ENCODE peak calls at places on chromosomes 7 and 10, in six cellular contexts. H, B, C, Z, U and G are unnamed samples.

GRCh38 chr7:98868450-98868849 is 1.4 kb downstream of the TMEM130 start:
- DNase-seq in H (no peak), B (no peak), C (no peak), Z (no peak), U (no peak), G (no peak)

GRCh38 chr7:96116173-96116572 is 205.7 kb downstream of the SLC25A13 start:
- DNase-seq in H (no peak), B (no peak), C (no peak), Z (no peak), U (no peak), G (no peak)

GRCh38 chr10:76297787-76298281 is 866.4 kb downstream of the LRMDA start:
- DNase-seq in H (no peak), B (no peak), C (no peak), Z (no peak), U (no peak), G (no peak)

GRCh38 chr7:12210179-12211053 is 678 bp upstream of the TMEM106B start:
- DNase-seq in H (peak), B (no peak), C (peak), Z (peak), U (no peak), G (peak)

GRCh38 chr7:146208484-146208883 is 91.9 kb downstream of the CNTNAP2 start:
- DNase-seq in H (no peak), B (no peak), C (no peak), Z (no peak), U (no peak), G (no peak)

GRCh38 chr7:93569189-93569588 is 5.3 kb downstream of the CALCR start:
- DNase-seq in H (no peak), B (no peak), C (no peak), Z (no peak), U (no peak), G (no peak)

GRCh38 chr10:93916257-93917063 is 22.7 kb downstream of the SLC35G1 start:
- DNase-seq in H (no peak), B (no peak), C (no peak), Z (peak), U (no peak), G (no peak)

GRCh38 chr7:3063016-3063753 is 19.5 kb upstream of the CARD11 start:
- DNase-seq in H (no peak), B (no peak), C (peak), Z (no peak), U (peak), G (peak)

GRCh38 chr7:1055084-1055450 is 10.7 kb downstream of the GPR146 start:
- DNase-seq in H (peak), B (no peak), C (peak), Z (no peak), U (no peak), G (no peak)

GRCh38 chr7:80785961-80786360 is 132.9 kb downstream of the SEMA3C start:
- DNase-seq in H (no peak), B (no peak), C (no peak), Z (no peak), U (no peak), G (no peak)

GRCh38 chr10:22436526-22436892 is 91.2 kb downstream of the SPAG6 start:
- DNase-seq in H (no peak), B (no peak), C (peak), Z (no peak), U (peak), G (no peak)

GRCh38 chr7:69717221-69717620 is 118.9 kb downstream of the AUTS2 start:
- DNase-seq in H (no peak), B (no peak), C (no peak), Z (no peak), U (no peak), G (no peak)

GRCh38 chr7:17559388-17559787 is 260.9 kb downstream of the AHR start:
- DNase-seq in H (no peak), B (no peak), C (no peak), Z (peak), U (no peak), G (no peak)

GRCh38 chr10:13536674-13537366 is 8.0 kb upstream of the BEND7 start:
- DNase-seq in H (peak), B (no peak), C (peak), Z (peak), U (no peak), G (peak)

GRCh38 chr10:78742730-78743615 is 325.8 kb upstream of the ZMIZ1 start:
- DNase-seq in H (peak), B (no peak), C (no peak), Z (no peak), U (no peak), G (no peak)

GRCh38 chr7:106012935-106013439 is 49.9 kb downstream of the CDHR3 start:
- DNase-seq in H (no peak), B (no peak), C (no peak), Z (no peak), U (no peak), G (no peak)

GRCh38 chr10:79207726-79208125 is 139.0 kb downstream of the ZMIZ1 start:
- DNase-seq in H (no peak), B (no peak), C (no peak), Z (no peak), U (no peak), G (no peak)

GRCh38 chr7:98133181-98133580 is 26.5 kb downstream of the LMTK2 start:
- DNase-seq in H (no peak), B (no peak), C (peak), Z (no peak), U (peak), G (peak)

GRCh38 chr10:103355906-103356599 is 5.1 kb upstream of the PCGF6 start:
- DNase-seq in H (no peak), B (no peak), C (no peak), Z (no peak), U (no peak), G (no peak)

GRCh38 chr7:50664461-50664922 is 99.3 kb upstream of the DDC start:
- DNase-seq in H (no peak), B (no peak), C (no peak), Z (no peak), U (peak), G (no peak)

GRCh38 chr10:104300002-104300735 is 31.2 kb downstream of the GSTO2 start:
- DNase-seq in H (peak), B (no peak), C (no peak), Z (no peak), U (no peak), G (no peak)

DNA sequence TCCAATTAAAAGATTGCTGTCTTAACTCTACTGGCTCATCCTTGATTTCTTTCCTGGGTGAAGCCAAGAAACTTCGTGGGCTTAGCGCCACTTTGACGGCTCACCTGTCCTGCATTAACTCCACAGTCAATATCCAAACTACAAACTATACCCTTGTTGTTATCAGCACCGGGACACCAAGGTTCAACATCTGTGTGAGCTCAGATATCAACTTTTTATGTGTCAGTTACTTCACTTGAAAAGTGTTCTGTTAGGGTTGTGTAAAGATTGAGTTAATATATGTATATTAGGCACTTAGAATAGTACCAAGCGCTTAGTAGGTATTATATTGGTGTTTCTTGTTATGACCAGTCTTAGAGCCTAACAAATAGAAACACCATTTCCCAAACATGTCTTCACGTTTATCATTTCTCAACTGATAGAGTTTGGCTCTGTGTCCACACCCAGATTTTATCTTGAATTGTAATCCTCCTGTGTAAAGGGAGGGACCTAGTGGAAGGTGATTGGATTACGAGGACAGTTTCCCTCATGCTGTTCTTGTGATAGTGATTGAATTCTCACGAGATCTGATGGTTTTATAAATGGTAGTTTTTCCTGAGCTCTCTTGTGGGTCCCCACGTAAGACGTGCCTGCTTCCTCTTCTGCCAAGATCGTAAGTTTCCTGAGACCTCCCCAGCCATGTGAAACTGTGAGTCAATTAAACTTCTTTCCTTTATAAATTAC is 19.0 kb upstream of the ST8SIA6 start:
- DNase-seq in H (no peak), B (no peak), C (no peak), Z (no peak), U (no peak), G (no peak)
- TF ChIP-seq POLR2A in H (no peak), B (no peak), C (no peak), Z (no peak), U (no peak), G (no peak)

DNA sequence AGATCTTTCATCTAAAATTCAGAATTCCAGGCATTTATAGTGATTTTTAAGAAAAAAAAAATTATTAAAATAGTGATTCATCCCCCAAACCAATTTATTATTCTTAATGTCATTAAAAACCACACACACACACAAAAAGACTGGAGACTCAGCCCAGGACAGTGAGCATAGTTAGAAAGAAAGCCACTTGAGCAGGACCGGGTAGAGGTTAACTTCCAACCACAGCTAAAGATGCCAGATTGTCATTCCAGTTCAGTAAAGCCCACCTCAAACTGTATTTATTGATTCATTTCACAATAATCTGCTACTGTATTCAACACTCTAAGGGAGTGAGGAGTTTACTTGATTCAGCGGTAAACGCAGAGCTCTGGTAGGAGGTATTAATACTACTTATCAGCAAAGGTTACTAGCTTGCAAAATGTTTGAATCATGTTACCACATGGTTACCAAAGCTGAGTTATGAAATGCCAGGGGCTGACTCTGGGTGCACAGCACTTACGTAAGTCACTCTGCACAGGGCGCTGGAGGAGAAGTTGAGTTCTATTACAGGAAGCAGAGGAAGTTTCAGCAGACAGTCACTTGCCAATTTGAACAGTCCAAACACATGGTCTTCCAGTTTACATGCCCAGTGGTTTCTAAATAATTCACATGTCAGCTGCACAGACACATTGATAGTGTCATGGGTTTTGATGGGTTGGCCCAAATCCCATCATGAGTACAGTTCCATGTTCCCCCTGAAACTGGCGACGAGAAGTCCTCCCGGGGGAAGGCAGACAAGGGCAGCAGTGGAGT is 64.6 kb downstream of the KLF6 start:
- DNase-seq in H (peak), B (peak), C (peak), Z (no peak), U (no peak), G (no peak)
- TF ChIP-seq POLR2A in H (peak), B (no peak), C (no peak), Z (no peak), U (no peak), G (no peak)

GRCh38 chr10:48306265-48306869 is at the start of gene MAPK8:
- DNase-seq in H (peak), B (peak), C (peak), Z (peak), U (peak), G (peak)
- TF ChIP-seq POLR2A in H (peak), B (peak), C (peak), Z (peak), U (peak), G (peak)

GRCh38 chr7:73828972-73829371 is 1.8 kb upstream of the CLDN4 start:
- DNase-seq in H (no peak), B (no peak), C (no peak), Z (no peak), U (no peak), G (no peak)

GRCh38 chr7:73829505-73829904 is 1.3 kb upstream of the CLDN4 start:
- DNase-seq in H (no peak), B (no peak), C (peak), Z (no peak), U (no peak), G (no peak)

GRCh38 chr7:73827568-73828106 is 3.2 kb upstream of the CLDN4 start:
- DNase-seq in H (no peak), B (no peak), C (peak), Z (no peak), U (no peak), G (no peak)

GRCh38 chr7:73829921-73830617 is 727 bp upstream of the CLDN4 start:
- DNase-seq in H (no peak), B (no peak), C (peak), Z (no peak), U (no peak), G (no peak)

GRCh38 chr7:73828107-73828803 is 2.5 kb upstream of the CLDN4 start:
- DNase-seq in H (no peak), B (no peak), C (peak), Z (peak), U (no peak), G (no peak)
- TF ChIP-seq POLR2A in H (no peak), B (no peak), C (peak), Z (no peak), U (no peak), G (no peak)

DNA sequence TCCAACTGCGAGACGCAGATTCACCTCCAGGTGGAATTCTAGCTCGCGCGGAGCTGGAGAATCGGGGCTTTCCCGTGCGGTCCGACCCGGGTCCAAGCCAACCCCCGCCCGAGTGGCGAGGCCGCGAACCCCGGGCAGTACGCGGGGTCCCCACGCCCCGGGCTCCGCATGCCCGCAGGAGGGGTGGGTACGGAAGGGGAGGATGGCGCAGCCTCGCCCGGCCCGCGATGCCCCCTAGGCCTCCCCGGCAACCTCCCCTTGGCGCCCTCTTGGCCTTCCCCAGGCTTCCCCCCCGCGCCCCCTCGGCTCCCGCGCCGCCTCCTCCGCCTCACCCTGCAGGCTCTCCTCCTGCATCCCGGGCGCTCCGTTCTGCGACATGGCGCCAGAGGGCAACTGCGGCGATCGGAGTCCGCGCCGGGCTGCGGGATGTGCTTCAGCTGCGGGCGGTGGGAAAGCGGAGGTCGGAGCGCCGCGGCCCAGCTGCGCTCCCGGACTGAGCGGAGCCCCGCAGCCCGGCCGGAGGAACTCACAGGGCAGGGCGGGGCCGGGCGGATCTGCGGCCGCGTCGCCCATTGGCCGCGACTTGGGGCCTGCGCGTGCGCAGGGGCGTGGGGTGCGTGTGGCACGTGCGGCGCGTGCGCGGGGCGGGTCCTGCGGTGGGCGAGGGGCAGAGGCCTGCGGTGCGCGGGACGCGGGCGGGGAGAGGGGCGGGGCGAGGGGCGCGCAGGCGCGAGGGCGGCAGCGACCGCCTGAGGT is at the start of gene BNIP3:
- DNase-seq in H (peak), B (peak), C (peak), Z (peak), U (peak), G (peak)
- TF ChIP-seq POLR2A in H (peak), B (peak), C (peak), Z (peak), U (peak), G (no peak)

DNA sequence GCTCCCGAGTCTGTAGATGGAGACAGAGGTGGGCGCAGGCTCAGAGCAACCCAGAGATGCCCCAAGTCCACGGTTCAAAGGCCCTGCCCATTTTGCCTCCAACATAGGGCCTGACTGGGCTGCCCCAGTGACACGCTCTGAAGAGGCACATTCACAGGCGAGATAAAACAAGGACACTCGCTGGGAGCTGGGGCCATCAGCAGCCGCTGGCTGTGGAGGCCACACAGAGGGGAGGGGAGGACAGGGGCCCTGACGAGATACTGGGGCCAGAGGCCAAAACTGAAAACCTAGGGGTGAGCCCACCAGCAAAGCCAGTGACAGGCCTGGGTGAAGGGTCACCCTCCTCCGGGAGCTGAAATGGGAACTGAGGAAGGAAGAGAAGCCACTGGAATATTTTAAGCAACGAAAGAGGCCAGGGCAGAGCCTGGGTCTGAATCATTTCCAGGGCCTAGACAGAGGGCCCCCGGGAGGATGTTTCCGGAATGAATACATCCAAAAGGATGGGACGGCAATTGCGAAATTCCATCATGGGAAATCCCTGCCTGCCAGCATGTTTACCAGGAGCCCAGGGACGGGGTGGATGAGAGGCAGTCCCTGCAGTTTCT is 28.8 kb upstream of the HSPA12A start:
- DNase-seq in H (peak), B (peak), C (peak), Z (peak), U (no peak), G (no peak)
- TF ChIP-seq POLR2A in H (no peak), B (no peak), C (no peak), Z (no peak), U (no peak), G (no peak)

GRCh38 chr7:151457534-151457933 is 17.6 kb upstream of the CRYGN start:
- DNase-seq in H (no peak), B (no peak), C (no peak), Z (no peak), U (no peak), G (no peak)

GRCh38 chr7:151461942-151462230 is 21.9 kb upstream of the CRYGN start:
- DNase-seq in H (no peak), B (no peak), C (no peak), Z (no peak), U (no peak), G (no peak)

GRCh38 chr7:151461096-151461941 is 21.4 kb upstream of the CRYGN start:
- DNase-seq in H (no peak), B (no peak), C (no peak), Z (no peak), U (no peak), G (no peak)

GRCh38 chr7:151460474-151460855 is 20.5 kb upstream of the CRYGN start:
- DNase-seq in H (no peak), B (peak), C (no peak), Z (no peak), U (no peak), G (no peak)

GRCh38 chr7:151459726-151460473 is 20.0 kb upstream of the CRYGN start:
- DNase-seq in H (peak), B (peak), C (peak), Z (peak), U (no peak), G (no peak)
- TF ChIP-seq POLR2A in H (peak), B (no peak), C (peak), Z (no peak), U (no peak), G (no peak)